ENCODE peak calls at places on chromosomes 4 and X, in ten cellular contexts. C, P, F, T, O, X, S, R, B and H are unnamed samples.

GRCh38 chr4:121330180-121330665 is 50.6 kb downstream of the QRFPR start:
- DNase-seq in S (no peak), C (no peak), T (no peak), X (no peak), R (no peak), P (no peak), F (no peak), B (no peak), O (no peak), H (no peak)

GRCh38 chr4:168441412-168441811 is 38.9 kb downstream of the DDX60L start:
- DNase-seq in O (no peak), S (no peak), T (no peak), B (no peak), X (no peak), F (no peak), P (no peak), R (no peak), C (no peak), H (no peak)

GRCh38 chr4:10403633-10404445 is 53.4 kb downstream of the ZNF518B start:
- DNase-seq in B (peak), S (peak), F (peak), P (no peak), R (no peak), O (peak), T (peak), C (peak), X (no peak), H (no peak)

GRCh38 chr4:56026596-56026995 is 77.9 kb downstream of the CEP135 start:
- DNase-seq in X (no peak), R (no peak), O (peak), T (no peak), B (no peak), S (no peak), P (no peak), F (peak), C (no peak), H (no peak)

GRCh38 chr4:173507471-173508385 is 22.3 kb downstream of the HAND2 start:
- DNase-seq in T (no peak), C (no peak), B (no peak), P (no peak), X (no peak), F (no peak), O (no peak), S (no peak), R (peak), H (no peak)

GRCh38 chr4:38615847-38616246 is 48.2 kb upstream of the KLF3 start:
- DNase-seq in T (no peak), X (no peak), C (no peak), P (no peak), B (peak), O (no peak), R (no peak), F (no peak), S (no peak), H (no peak)

GRCh38 chr4:160370046-160370445 is 1267.2 kb downstream of the RAPGEF2 start:
- DNase-seq in R (no peak), S (no peak), O (peak), T (no peak), X (no peak), B (no peak), P (no peak), F (no peak), C (no peak), H (no peak)

GRCh38 chrX:9690046-9690445 is 75.6 kb downstream of the GPR143 start:
- DNase-seq in S (no peak), C (no peak), O (no peak), R (no peak), T (no peak), B (no peak), F (no peak), P (no peak), X (no peak), H (no peak)

GRCh38 chrX:119784747-119785446 is 6.5 kb downstream of the RPL39 start:
- DNase-seq in T (no peak), B (peak), O (peak), R (no peak), P (no peak), F (peak), X (no peak), S (no peak), C (peak), H (no peak)

GRCh38 chrX:9873952-9874351 is 87.7 kb downstream of the SHROOM2 start:
- DNase-seq in P (no peak), F (peak), T (no peak), S (no peak), X (no peak), R (no peak), B (no peak), O (no peak), C (peak), H (no peak)

GRCh38 chr4:8688041-8688907 is 95.7 kb downstream of the CPZ start:
- DNase-seq in P (no peak), T (no peak), B (peak), F (peak), O (no peak), C (peak), S (peak), X (peak), R (no peak), H (no peak)
- H3K4me3 ChIP-seq in P (no peak), T (no peak), B (no peak), F (no peak), O (no peak), C (no peak), S (peak), X (no peak), R (no peak), H (no peak)

GRCh38 chr4:153488006-153488718 is 22.0 kb downstream of the TMEM131L start:
- DNase-seq in O (peak), B (peak), X (no peak), R (no peak), C (no peak), F (peak), T (no peak), S (no peak), P (no peak), H (no peak)

GRCh38 chr4:153486281-153487151 is 20.4 kb downstream of the TMEM131L start:
- DNase-seq in P (no peak), C (peak), X (no peak), T (peak), F (peak), O (peak), R (no peak), B (peak), S (no peak), H (peak)

GRCh38 chr4:153490985-153491483 is 24.9 kb downstream of the TMEM131L start:
- DNase-seq in C (no peak), F (no peak), B (no peak), O (no peak), P (no peak), T (no peak), X (no peak), R (no peak), S (no peak), H (no peak)

GRCh38 chr4:153489856-153490558 is 23.8 kb downstream of the TMEM131L start:
- DNase-seq in B (peak), O (peak), S (no peak), F (peak), T (no peak), R (no peak), C (no peak), X (no peak), P (no peak), H (no peak)

GRCh38 chr4:153488719-153489384 is 22.7 kb downstream of the TMEM131L start:
- DNase-seq in T (no peak), X (no peak), R (no peak), O (peak), B (peak), C (no peak), S (no peak), P (no peak), F (no peak), H (no peak)
- H3K4me3 ChIP-seq in T (no peak), X (no peak), R (no peak), O (peak), B (no peak), C (no peak), S (no peak), P (no peak), F (no peak), H (no peak)

DNA sequence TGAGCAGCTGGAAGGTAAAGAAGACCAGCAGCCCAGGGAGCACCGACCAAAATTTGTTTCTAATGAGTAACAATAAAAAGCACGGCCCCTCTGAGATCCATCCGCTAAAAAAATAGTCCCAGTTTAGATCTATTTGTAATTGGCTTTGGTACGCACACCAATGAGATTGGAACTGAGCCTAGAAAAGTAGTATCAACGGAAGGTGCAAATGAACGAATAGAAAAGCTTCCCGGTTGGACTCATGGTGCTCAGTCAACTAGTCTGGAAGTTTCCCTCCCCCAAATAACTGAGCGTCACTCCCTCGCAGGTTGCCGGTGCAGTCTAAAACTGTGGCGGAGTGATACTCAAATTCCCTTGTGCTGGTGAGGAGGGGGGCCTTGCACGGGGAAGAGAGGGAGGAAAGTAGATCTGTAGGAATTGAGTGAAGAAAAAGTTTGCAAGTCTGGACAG is at the start of gene COL4A5:
- DNase-seq in P (no peak), X (no peak), B (peak), S (peak), F (peak), O (peak), T (no peak), R (no peak), C (peak), H (no peak)
- H3K4me3 ChIP-seq in P (peak), X (peak), B (peak), S (peak), F (peak), O (peak), T (peak), R (peak), C (peak), H (peak)

GRCh38 chr4:163590609-163591264 is 96.2 kb downstream of the TMA16 start:
- DNase-seq in C (no peak), S (no peak), B (no peak), F (no peak), X (no peak), R (no peak), P (no peak), T (no peak), O (peak), H (no peak)

GRCh38 chr4:163587867-163588266 is 93.4 kb downstream of the TMA16 start:
- DNase-seq in T (no peak), O (peak), F (no peak), C (no peak), X (no peak), B (no peak), R (no peak), S (no peak), P (no peak), H (no peak)

GRCh38 chr4:163590103-163590502 is 95.6 kb downstream of the TMA16 start:
- DNase-seq in R (no peak), F (no peak), B (no peak), S (no peak), X (no peak), P (no peak), O (no peak), T (no peak), C (no peak), H (no peak)

GRCh38 chr4:163592207-163592606 is 97.7 kb downstream of the TMA16 start:
- DNase-seq in P (no peak), F (no peak), C (no peak), B (no peak), O (no peak), X (no peak), S (no peak), R (no peak), T (no peak), H (no peak)

DNA sequence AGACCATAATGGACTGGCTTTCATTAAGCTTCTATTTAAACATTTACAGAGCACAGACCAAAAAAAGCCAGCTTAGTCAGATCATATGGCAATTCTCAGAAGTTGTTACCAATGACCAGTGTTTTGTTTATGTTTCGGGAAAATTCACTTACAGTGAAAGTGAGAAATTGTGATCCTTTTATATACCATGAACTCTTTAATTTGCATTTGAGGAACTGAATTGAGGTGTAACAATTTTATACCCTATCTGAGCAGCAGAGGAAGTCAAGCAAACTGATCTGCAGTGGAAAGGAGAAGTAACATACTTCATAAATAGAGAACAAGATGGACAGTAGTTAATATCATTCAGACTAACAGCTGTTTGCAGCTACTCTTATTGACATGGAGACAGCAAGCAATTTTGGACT is 97.1 kb downstream of the TMA16 start:
- DNase-seq in F (no peak), S (no peak), B (no peak), O (no peak), X (no peak), R (no peak), C (no peak), P (no peak), T (no peak), H (no peak)
- H3K4me3 ChIP-seq in F (no peak), S (no peak), B (no peak), O (no peak), X (no peak), R (no peak), C (no peak), P (no peak), T (no peak), H (no peak)

GRCh38 chrX:3711331-3711917 is 2.0 kb downstream of the PRKX start:
- DNase-seq in P (no peak), T (no peak), C (peak), F (no peak), S (no peak), X (no peak), O (no peak), B (no peak), R (no peak), H (no peak)
- H3K4me3 ChIP-seq in P (peak), T (peak), C (peak), F (peak), S (no peak), X (peak), O (peak), B (peak), R (peak), H (no peak)

GRCh38 chr4:74536557-74536956 is 91.6 kb downstream of the AREG start:
- DNase-seq in S (no peak), C (no peak), P (no peak), X (no peak), F (no peak), R (no peak), T (no peak), O (no peak), B (peak), H (no peak)
- H3K4me3 ChIP-seq in S (no peak), C (no peak), P (no peak), X (no peak), F (no peak), R (no peak), T (no peak), O (no peak), B (no peak), H (no peak)

GRCh38 chr4:150044517-150044916 is 33.7 kb upstream of the DCLK2 start:
- DNase-seq in B (no peak), X (no peak), F (no peak), S (no peak), C (no peak), T (no peak), R (no peak), O (no peak), P (no peak), H (no peak)

GRCh38 chr4:150037251-150037856 is 40.9 kb upstream of the DCLK2 start:
- DNase-seq in S (no peak), O (no peak), X (no peak), F (no peak), T (no peak), B (no peak), P (no peak), C (no peak), R (no peak), H (no peak)

GRCh38 chr4:150045410-150045809 is 32.8 kb upstream of the DCLK2 start:
- DNase-seq in R (no peak), C (no peak), X (no peak), O (no peak), T (no peak), F (no peak), B (no peak), P (no peak), S (no peak), H (no peak)

GRCh38 chr4:150038335-150039076 is 39.7 kb upstream of the DCLK2 start:
- DNase-seq in B (no peak), R (no peak), T (no peak), S (no peak), O (no peak), P (no peak), X (no peak), C (no peak), F (no peak), H (no peak)

GRCh38 chr4:150039790-150040189 is 38.5 kb upstream of the DCLK2 start:
- DNase-seq in X (no peak), T (no peak), R (no peak), F (no peak), S (no peak), P (no peak), B (no peak), C (no peak), O (no peak), H (no peak)
- H3K4me3 ChIP-seq in X (no peak), T (no peak), R (no peak), F (no peak), S (no peak), P (no peak), B (no peak), C (no peak), O (no peak), H (no peak)

GRCh38 chrX:30938295-30938694 is 49.2 kb upstream of the TAB3 start:
- DNase-seq in F (no peak), O (no peak), B (no peak), T (no peak), S (no peak), X (no peak), P (no peak), C (no peak), R (no peak), H (no peak)
- H3K4me3 ChIP-seq in F (no peak), O (no peak), B (no peak), T (no peak), S (no peak), X (no peak), P (no peak), C (no peak), R (no peak), H (no peak)

GRCh38 chr4:3744232-3744631 is 22.0 kb upstream of the ADRA2C start:
- DNase-seq in C (no peak), B (no peak), S (no peak), R (no peak), F (no peak), P (no peak), X (no peak), O (no peak), T (no peak), H (no peak)
- H3K4me3 ChIP-seq in C (no peak), B (no peak), S (no peak), R (no peak), F (no peak), P (no peak), X (no peak), O (no peak), T (no peak), H (no peak)

GRCh38 chrX:107775000-107775733 is 420 bp downstream of the TSC22D3 start:
- DNase-seq in S (no peak), C (no peak), F (no peak), R (no peak), T (no peak), X (no peak), B (no peak), P (no peak), O (no peak), H (no peak)
- H3K4me3 ChIP-seq in S (peak), C (peak), F (peak), R (peak), T (peak), X (peak), B (peak), P (peak), O (peak), H (peak)